ENCODE peak calls at places on chromosome 20, in five cellular contexts. D, G, H, M and F are unnamed samples.
A peak's percentile ranks its signal among the peaks of the same experiment; 100 is the strongest.

GRCh38 chr20:24451992-24452391 is 17.4 kb upstream of the SYNDIG1 start:
- DNase-seq in M (no peak), D (no peak), G (no peak), H (no peak), F (no peak)

GRCh38 chr20:24960302-24960801 is 11.3 kb downstream of the CST7 start:
- DNase-seq in M (no peak), G (no peak), H (no peak), D (no peak), F (no peak)

GRCh38 chr20:53942973-53943372 is 127.4 kb downstream of the BCAS1 start:
- DNase-seq in M (no peak), G (no peak), H (no peak), D (no peak), F (no peak)

GRCh38 chr20:56558968-56559367 is 25.9 kb downstream of the FAM209B start:
- DNase-seq in H (no peak), D (no peak), M (no peak), G (no peak), F (no peak)

GRCh38 chr20:46640536-46641311 is 10.5 kb downstream of the SLC13A3 start:
- DNase-seq in D (no peak), G (no peak), M (no peak), H (no peak), F (no peak)

GRCh38 chr20:46056970-46057855 is 28.2 kb downstream of the SLC12A5 start:
- DNase-seq in G (no peak), M (peak; percentile 61), H (peak; percentile 11), D (peak; percentile 55), F (peak; percentile 63)

GRCh38 chr20:607476-607875 is 2.6 kb downstream of the TCF15 start:
- DNase-seq in M (no peak), H (no peak), D (peak; percentile 20), G (no peak), F (no peak)

GRCh38 chr20:51562334-51563140 is 20.0 kb upstream of the NFATC2 start:
- DNase-seq in H (peak; percentile 98), D (peak; percentile 75), G (no peak), M (peak; percentile 38), F (peak; percentile 50)

GRCh38 chr20:13877789-13878188 is 93.0 kb downstream of the NDUFAF5 start:
- DNase-seq in G (no peak), M (no peak), H (no peak), D (no peak), F (no peak)

GRCh38 chr20:38201356-38201755 is 36.3 kb upstream of the TGM2 start:
- DNase-seq in H (peak; percentile 84), M (no peak), G (no peak), D (peak; percentile 40), F (no peak)

GRCh38 chr20:61594198-61594597 is 342.1 kb downstream of the CDH4 start:
- DNase-seq in G (no peak), M (no peak), H (no peak), D (no peak), F (no peak)

GRCh38 chr20:57501461-57502330 is 23.2 kb downstream of the CTCFL start:
- DNase-seq in G (peak; percentile 60), M (no peak), D (no peak), H (peak; percentile 28), F (no peak)

GRCh38 chr20:64101731-64102621 is 5.4 kb downstream of the NPBWR2 start:
- DNase-seq in D (peak; percentile 34), H (no peak), G (peak; percentile 53), M (peak; percentile 86), F (peak; percentile 90)

GRCh38 chr20:62571667-62572344 is 70.5 kb upstream of the SLCO4A1 start:
- DNase-seq in G (peak; percentile 58), D (no peak), M (no peak), H (no peak), F (peak; percentile 79)

GRCh38 chr20:1718604-1719384 is 61.2 kb upstream of the SIRPG start:
- DNase-seq in D (peak; percentile 73), H (peak; percentile 97), M (no peak), G (no peak), F (no peak)

GRCh38 chr20:9506337-9506821 is 8.0 kb upstream of the LAMP5 start:
- DNase-seq in G (no peak), H (no peak), D (no peak), M (no peak), F (no peak)
- TF ChIP-seq CTCF in G (no peak), H (no peak), D (no peak), M (no peak), F (no peak)

GRCh38 chr20:22815584-22815983 is 219.5 kb upstream of the SSTR4 start:
- DNase-seq in H (no peak), G (no peak), M (no peak), D (no peak), F (no peak)
- TF ChIP-seq CTCF in H (no peak), G (no peak), M (no peak), D (no peak), F (no peak)

GRCh38 chr20:60036346-60037119 is 78.3 kb downstream of the CDH26 start:
- DNase-seq in D (no peak), M (no peak), H (no peak), G (no peak), F (no peak)
- TF ChIP-seq CTCF in D (no peak), M (no peak), H (no peak), G (no peak), F (no peak)

DNA sequence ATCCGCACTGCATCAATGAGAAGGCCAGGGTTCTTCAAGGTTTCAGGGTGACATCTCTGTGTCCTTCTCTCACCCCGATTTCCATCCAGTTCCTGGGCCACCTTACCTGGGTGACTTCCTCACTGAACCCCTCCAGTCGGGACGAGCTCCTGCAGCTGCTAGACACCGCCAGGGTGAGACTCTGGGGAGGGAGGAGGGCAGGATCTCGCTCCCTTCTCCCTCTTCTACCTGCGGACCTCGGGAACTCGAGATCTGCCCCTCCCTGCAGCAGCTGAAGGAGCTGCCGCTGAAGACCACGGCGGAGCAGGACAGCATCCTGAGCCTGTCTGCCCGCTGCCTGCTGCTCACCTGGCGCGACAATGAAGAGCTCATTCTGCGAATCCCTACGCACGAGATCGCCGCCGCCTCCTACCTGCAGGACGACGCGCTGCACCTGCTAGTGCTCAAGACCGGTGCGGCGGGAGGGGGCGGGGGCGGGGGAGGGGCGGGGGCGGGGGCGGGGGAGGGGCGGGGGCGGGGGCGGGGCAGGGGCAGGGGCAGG is 7.5 kb downstream of the CCM2L start:
- DNase-seq in M (peak; percentile 73), H (no peak), G (peak; percentile 88), D (no peak), F (peak; percentile 74)
- TF ChIP-seq CTCF in M (peak; percentile 35), H (no peak), G (peak; percentile 70), D (no peak), F (no peak)

DNA sequence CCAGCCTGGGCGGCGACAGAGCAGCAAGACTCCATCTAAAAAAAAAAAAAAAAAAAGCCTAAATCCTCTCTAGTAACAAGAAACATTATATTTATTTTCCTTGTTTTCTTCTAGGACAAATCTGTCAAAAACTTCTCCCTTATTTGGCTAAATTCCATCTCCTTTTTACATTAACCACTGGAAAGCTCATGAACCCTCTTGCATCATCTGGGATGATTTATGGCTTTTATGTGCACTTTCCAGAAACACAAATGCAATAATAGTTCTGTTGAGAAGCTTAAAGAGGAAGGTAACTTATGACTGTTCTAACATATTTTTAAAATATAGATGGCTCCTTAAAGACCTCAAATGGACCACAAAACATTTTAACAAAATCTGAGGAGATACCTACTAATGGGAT is 526.1 kb upstream of the SPTLC3 start:
- DNase-seq in H (no peak), D (no peak), M (no peak), G (no peak), F (no peak)
- TF ChIP-seq CTCF in H (no peak), D (no peak), M (no peak), G (no peak), F (no peak)